ENCODE peak calls at places on chromosomes 16 and 17, in five cellular contexts. R is right lobe of liver, E is H54, D is thyroid gland, H is GM12878. X is an unnamed sample.

GRCh38 chr16:71537643-71538042 is 11.4 kb downstream of the CHST4 start:
- DNase-seq in H (peak; percentile 21), E (peak; percentile 12), R (no peak), D (peak; percentile 32), X (peak; percentile 45)

GRCh38 chr16:69166221-69166833 is 20.6 kb upstream of the SNTB2 start:
- DNase-seq in E (no peak), D (no peak), R (no peak), H (no peak), X (no peak)

GRCh38 chr16:84425696-84426095 is 57.4 kb downstream of the ATP2C2 start:
- DNase-seq in R (no peak), E (no peak), D (no peak), H (no peak), X (no peak)

GRCh38 chr16:21654881-21655280 is 2.5 kb upstream of the IGSF6 start:
- DNase-seq in H (no peak), E (no peak), D (peak; percentile 19), R (no peak), X (no peak)

GRCh38 chr16:67164599-67165061 is at the start of gene HSF4:
- DNase-seq in D (peak; percentile 76), E (no peak), H (no peak), R (peak; percentile 77), X (no peak)

GRCh38 chr17:48587276-48588073 is 2.6 kb downstream of the HOXB3 start:
- DNase-seq in E (no peak), H (no peak), D (no peak), R (no peak), X (no peak)

GRCh38 chr17:58569216-58569615 is 54.8 kb upstream of the MTMR4 start:
- DNase-seq in E (no peak), R (no peak), H (no peak), D (no peak), X (no peak)

GRCh38 chr16:68992521-68992920 is 112.9 kb upstream of the HAS3 start:
- DNase-seq in E (no peak), H (no peak), R (no peak), D (no peak), X (no peak)

GRCh38 chr17:44981221-44981968 is 13.3 kb upstream of the C1QL1 start:
- DNase-seq in E (peak; percentile 80), H (no peak), D (no peak), R (peak; percentile 78), X (no peak)

GRCh38 chr17:66369830-66370229 is 67.4 kb downstream of the PRKCA start:
- DNase-seq in R (no peak), D (no peak), H (no peak), E (no peak), X (no peak)

GRCh38 chr16:76696876-76697275 is 419.7 kb downstream of the CNTNAP4 start:
- DNase-seq in D (no peak), H (no peak), E (no peak), R (no peak), X (no peak)

GRCh38 chr16:67425581-67425980 is 5.3 kb upstream of the HSD11B2 start:
- DNase-seq in R (no peak), E (no peak), H (no peak), D (no peak), X (no peak)

GRCh38 chr17:45270828-45271418 is 9.0 kb upstream of the SPATA32 start:
- DNase-seq in D (no peak), R (no peak), E (no peak), H (no peak), X (no peak)

GRCh38 chr16:86030116-86030515 is 131.2 kb downstream of the IRF8 start:
- DNase-seq in H (no peak), D (no peak), E (no peak), R (no peak), X (no peak)

GRCh38 chr16:88738167-88739084 is 32.1 kb downstream of the CTU2 start:
- DNase-seq in R (no peak), D (peak; percentile 65), E (no peak), H (no peak), X (no peak)

GRCh38 chr16:88739139-88739974 is 33.1 kb downstream of the CTU2 start:
- DNase-seq in R (no peak), E (no peak), H (no peak), D (no peak), X (no peak)

GRCh38 chr16:88736088-88736487 is 29.8 kb downstream of the CTU2 start:
- DNase-seq in R (no peak), D (no peak), E (no peak), H (no peak), X (no peak)

GRCh38 chr16:88736496-88736895 is 30.2 kb downstream of the CTU2 start:
- DNase-seq in D (no peak), R (no peak), H (no peak), E (no peak), X (no peak)

GRCh38 chr16:88737298-88738166 is 31.2 kb downstream of the CTU2 start:
- DNase-seq in D (peak; percentile 84), E (peak; percentile 59), R (peak; percentile 81), H (peak; percentile 13), X (peak; percentile 92)
- TF ChIP-seq POLR2A in D (no peak), E (no peak), R (no peak), H (no peak), X (no peak)

GRCh38 chr17:43774304-43775250 is 4.2 kb downstream of the DUSP3 start:
- DNase-seq in D (no peak), E (no peak), R (peak; percentile 53), H (no peak), X (no peak)

GRCh38 chr17:43779145-43780125 is 658 bp upstream of the DUSP3 start:
- DNase-seq in H (no peak), R (no peak), E (no peak), D (peak; percentile 63), X (no peak)

GRCh38 chr17:43782903-43783462 is 2.7 kb downstream of the CFAP97D1 start:
- DNase-seq in E (no peak), H (no peak), R (no peak), D (no peak), X (no peak)

GRCh38 chr17:43780135-43780534 is at the start of gene CFAP97D1:
- DNase-seq in E (no peak), R (no peak), D (no peak), H (no peak), X (no peak)

GRCh38 chr17:43778337-43779144 is at the start of gene DUSP3:
- DNase-seq in H (no peak), E (peak; percentile 88), R (peak; percentile 99), D (peak; percentile 99), X (peak; percentile 89)
- TF ChIP-seq POLR2A in H (peak; percentile 92), E (peak; percentile 89), R (peak; percentile 97), D (peak; percentile 90), X (peak; percentile 74)

GRCh38 chr16:22857296-22857695 is 43.3 kb downstream of the HS3ST2 start:
- DNase-seq in E (no peak), R (no peak), D (no peak), H (no peak), X (no peak)

GRCh38 chr16:22855231-22855630 is 41.3 kb downstream of the HS3ST2 start:
- DNase-seq in H (no peak), D (no peak), E (no peak), R (no peak), X (no peak)

GRCh38 chr16:22861585-22861984 is 47.6 kb downstream of the HS3ST2 start:
- DNase-seq in D (no peak), R (no peak), E (no peak), H (no peak), X (no peak)

DNA sequence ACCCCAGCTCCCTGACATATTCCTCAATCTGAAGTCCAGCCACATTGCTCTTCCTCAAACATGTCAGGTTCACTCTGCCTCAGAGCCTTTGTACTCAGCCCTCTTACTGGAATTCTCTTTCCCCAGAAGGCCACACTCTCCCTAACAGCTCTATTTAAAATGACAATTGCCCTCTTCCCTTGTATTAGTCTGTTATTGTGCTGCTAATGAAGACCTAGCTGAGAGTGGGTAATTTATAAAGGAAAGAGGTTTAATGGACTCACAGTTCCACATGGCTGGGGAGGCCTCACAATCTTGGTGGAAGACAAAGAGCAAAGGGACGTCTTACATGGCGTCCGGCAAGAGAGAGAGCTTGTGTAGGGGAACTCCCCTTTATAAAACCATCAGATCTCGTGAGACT is 46.0 kb downstream of the HS3ST2 start:
- DNase-seq in H (no peak), D (no peak), E (no peak), R (no peak), X (no peak)
- TF ChIP-seq POLR2A in H (no peak), D (no peak), E (no peak), R (no peak), X (no peak)

GRCh38 chr16:8963825-8964441 is at the start of gene USP7:
- DNase-seq in E (peak; percentile 97), D (peak; percentile 88), H (no peak), R (peak; percentile 95), X (peak; percentile 89)
- TF ChIP-seq POLR2A in E (peak; percentile 61), D (no peak), H (peak; percentile 89), R (peak; percentile 72), X (peak; percentile 64)

DNA sequence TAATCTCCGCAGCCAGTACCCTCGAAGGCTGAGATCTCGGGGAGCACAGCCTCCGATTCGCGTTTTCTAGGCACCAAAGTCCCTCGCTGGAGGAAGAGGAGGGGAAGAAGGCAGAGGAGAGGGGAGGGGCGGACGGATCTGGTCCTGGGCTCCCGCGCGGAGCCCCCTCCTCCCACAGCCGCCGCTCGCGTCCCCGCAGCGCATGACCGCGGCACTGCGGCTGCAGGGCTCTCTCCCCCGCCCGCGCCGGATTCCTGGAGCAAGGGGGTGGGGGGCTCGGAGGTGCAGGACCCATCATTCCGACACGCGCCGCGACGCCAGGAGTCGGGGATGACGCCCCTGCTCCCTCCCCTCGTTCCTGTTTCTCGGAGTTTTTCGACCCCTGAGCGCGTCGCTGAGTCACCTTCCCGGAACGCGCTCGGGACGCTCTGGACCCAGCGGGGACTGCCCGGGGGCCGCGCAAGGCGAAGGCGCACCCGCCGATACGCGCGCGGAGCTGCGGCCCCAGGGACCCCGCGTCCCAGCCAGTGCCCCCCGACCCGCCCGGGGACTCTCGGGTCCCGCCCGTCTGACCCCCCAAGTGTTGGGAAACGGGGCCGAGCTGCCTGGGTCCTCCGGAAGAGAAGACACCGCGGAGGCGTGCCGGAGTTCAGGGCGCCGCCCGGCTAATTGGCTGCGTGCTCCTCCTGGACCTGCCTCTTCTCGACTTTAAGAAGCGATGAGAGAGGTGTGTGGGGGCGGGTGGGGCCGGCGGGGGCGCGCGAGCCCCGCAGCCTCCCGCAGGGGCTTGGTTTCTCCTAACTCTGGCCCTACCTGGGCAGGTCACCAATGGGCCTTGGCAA is 1.4 kb upstream of the SPHK1 start:
- DNase-seq in E (peak; percentile 72), D (peak; percentile 54), H (no peak), R (peak; percentile 65), X (peak; percentile 78)
- TF ChIP-seq POLR2A in E (peak; percentile 13), D (no peak), H (no peak), R (no peak), X (no peak)

GRCh38 chr16:30090607-30091332 is 954 bp downstream of the TBX6 start:
- DNase-seq in E (no peak), H (no peak), R (no peak), D (no peak), X (no peak)

GRCh38 chr16:30094541-30095165 is 1.4 kb downstream of the YPEL3 start:
- DNase-seq in D (no peak), R (no peak), H (no peak), E (no peak), X (no peak)

GRCh38 chr16:30088832-30089624 is 2.7 kb downstream of the TBX6 start:
- DNase-seq in E (no peak), D (no peak), R (no peak), H (no peak), X (no peak)

GRCh38 chr16:30092373-30093010 is 768 bp upstream of the TBX6 start:
- DNase-seq in E (no peak), R (peak; percentile 79), D (peak; percentile 74), H (peak; percentile 93), X (peak; percentile 85)

GRCh38 chr16:30091474-30092372 is at the start of gene TBX6:
- DNase-seq in R (peak; percentile 95), H (peak; percentile 64), E (no peak), D (peak; percentile 92), X (peak; percentile 92)
- TF ChIP-seq POLR2A in R (no peak), H (peak; percentile 84), E (no peak), D (no peak), X (peak; percentile 49)

GRCh38 chr16:2458887-2459646 is 842 bp upstream of the TEDC2 start:
- DNase-seq in D (peak; percentile 29), E (no peak), R (no peak), H (no peak), X (no peak)
- TF ChIP-seq POLR2A in D (no peak), E (no peak), R (no peak), H (peak; percentile 60), X (no peak)